ENCODE peak calls at places on chromosomes 6 and 20, in four cellular contexts. One of them, this sample, is unnamed. For H4K20me1 and H3F3A, the result is how much of the 10 kb centered on the place peaks cover.

GRCh38 chr6:101666256-101666655 is 272.7 kb downstream of the GRIK2 start:
- DNase-seq in PC-3: peak
- DNase-seq in PC-9: peak
- DNase-seq in GM23338: no peak
- DNase-seq in this sample: peak

GRCh38 chr6:101226677-101227135 is 166.8 kb upstream of the GRIK2 start:
- DNase-seq in PC-3: peak
- DNase-seq in PC-9: peak
- DNase-seq in GM23338: peak
- DNase-seq in this sample: peak

GRCh38 chr6:127494240-127494767 is 24.8 kb downstream of the MTCL3 start:
- DNase-seq in PC-3: no peak
- DNase-seq in PC-9: no peak
- DNase-seq in GM23338: no peak
- DNase-seq in this sample: no peak

GRCh38 chr20:14142964-14143627 is 147.8 kb downstream of the MACROD2 start:
- DNase-seq in PC-3: no peak
- DNase-seq in PC-9: no peak
- DNase-seq in GM23338: no peak
- DNase-seq in this sample: no peak

GRCh38 chr6:13811627-13812358 is 2.6 kb downstream of the MCUR1 start:
- DNase-seq in PC-3: no peak
- DNase-seq in PC-9: no peak
- DNase-seq in GM23338: peak
- DNase-seq in this sample: no peak

GRCh38 chr6:100593522-100593921 is 128.8 kb upstream of the SIM1 start:
- DNase-seq in PC-3: no peak
- DNase-seq in PC-9: no peak
- DNase-seq in GM23338: no peak
- DNase-seq in this sample: no peak

GRCh38 chr20:41776450-41776849 is 158.3 kb upstream of the CHD6 start:
- DNase-seq in PC-3: no peak
- DNase-seq in PC-9: no peak
- DNase-seq in GM23338: no peak
- DNase-seq in this sample: peak

GRCh38 chr20:23286346-23286745 is 64.2 kb upstream of the NXT1 start:
- DNase-seq in PC-3: no peak
- DNase-seq in PC-9: no peak
- DNase-seq in GM23338: no peak
- DNase-seq in this sample: no peak

GRCh38 chr6:38387994-38388393 is 251.7 kb downstream of the BTBD9 start:
- DNase-seq in PC-3: no peak
- DNase-seq in PC-9: no peak
- DNase-seq in GM23338: no peak
- DNase-seq in this sample: no peak

GRCh38 chr6:54784021-54784420 is 62.5 kb upstream of the FAM83B start:
- DNase-seq in PC-3: no peak
- DNase-seq in PC-9: no peak
- DNase-seq in GM23338: no peak
- DNase-seq in this sample: no peak

GRCh38 chr6:57262491-57262890 is 40.4 kb upstream of the RAB23 start:
- DNase-seq in PC-3: no peak
- DNase-seq in PC-9: no peak
- DNase-seq in GM23338: no peak
- DNase-seq in this sample: no peak

GRCh38 chr6:146851837-146852236 is 253.1 kb downstream of the ADGB start:
- DNase-seq in PC-3: peak
- DNase-seq in PC-9: no peak
- DNase-seq in GM23338: no peak
- DNase-seq in this sample: no peak

GRCh38 chr6:41723936-41724637 is 11.3 kb downstream of the TFEB start:
- DNase-seq in PC-3: no peak
- DNase-seq in PC-9: no peak
- DNase-seq in GM23338: no peak
- DNase-seq in this sample: no peak

GRCh38 chr6:4017847-4018193 is 61.1 kb downstream of the FAM217A start:
- DNase-seq in PC-3: peak
- DNase-seq in PC-9: no peak
- DNase-seq in GM23338: peak
- DNase-seq in this sample: peak

GRCh38 chr6:117666881-117667280 is 8.4 kb upstream of the NUS1 start:
- DNase-seq in PC-3: no peak
- DNase-seq in PC-9: no peak
- DNase-seq in GM23338: no peak
- DNase-seq in this sample: no peak

GRCh38 chr20:36818185-36818584 is 44.6 kb upstream of the DSN1 start:
- DNase-seq in PC-3: no peak
- DNase-seq in PC-9: no peak
- DNase-seq in GM23338: no peak
- DNase-seq in this sample: no peak

GRCh38 chr6:257774-258173 is 34.5 kb upstream of the DUSP22 start:
- DNase-seq in PC-3: no peak
- DNase-seq in PC-9: no peak
- DNase-seq in GM23338: no peak
- DNase-seq in this sample: no peak

GRCh38 chr6:66396145-66396544 is 689.1 kb upstream of the EYS start:
- DNase-seq in PC-3: no peak
- DNase-seq in PC-9: no peak
- DNase-seq in GM23338: no peak
- DNase-seq in this sample: no peak
- H4K20me1 ChIP-seq in PC-3: under half
- H4K20me1 ChIP-seq in PC-9: under half
- H4K20me1 ChIP-seq in GM23338: under half
- H4K20me1 ChIP-seq in this sample: under half

GRCh38 chr6:26273673-26274595 is 91.1 kb upstream of the BTN3A2 start:
- DNase-seq in PC-3: no peak
- DNase-seq in PC-9: no peak
- DNase-seq in GM23338: no peak
- DNase-seq in this sample: no peak
- H3F3A ChIP-seq in PC-3: under half
- H3F3A ChIP-seq in PC-9: under half
- H3F3A ChIP-seq in GM23338: under half
- H3F3A ChIP-seq in this sample: half or more

DNA sequence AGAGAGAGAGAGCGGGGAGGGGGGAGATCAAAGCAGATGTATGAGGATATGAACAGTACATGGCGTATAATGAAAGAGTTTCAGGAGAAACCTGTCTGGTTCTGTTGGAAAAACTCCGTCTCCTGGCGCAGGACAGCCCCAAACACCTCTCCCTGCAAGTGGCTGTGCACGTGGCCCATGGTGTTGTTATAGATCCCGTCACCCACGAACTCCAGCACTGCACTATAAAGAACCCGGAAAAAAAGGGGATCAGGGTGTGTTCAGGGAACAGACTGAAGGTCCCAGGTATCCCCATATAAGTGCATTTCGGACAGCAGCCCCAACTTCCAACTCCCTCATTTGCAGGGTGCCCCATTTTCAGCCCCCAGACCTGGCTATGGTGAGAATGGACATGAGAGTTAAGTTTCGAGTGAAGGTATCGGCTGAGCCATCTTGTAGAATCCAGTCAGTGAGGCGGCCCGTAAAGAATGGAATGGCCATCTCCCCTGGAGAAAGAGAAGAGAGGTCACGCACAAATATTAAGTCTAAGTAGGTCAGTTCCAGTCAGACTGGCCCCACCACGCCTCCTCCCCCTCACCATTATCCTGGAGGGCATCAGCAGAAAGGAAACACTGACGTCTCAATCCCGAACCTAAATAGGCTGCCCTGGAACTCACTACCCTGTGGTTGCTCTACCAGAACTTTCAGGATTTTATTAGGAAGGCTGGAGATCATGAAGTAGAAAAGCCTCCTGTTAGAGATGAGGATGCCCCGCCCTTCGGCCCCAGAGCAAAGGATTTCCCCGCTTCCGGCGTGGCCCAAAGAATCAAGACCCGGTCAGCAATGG is 1.3 kb downstream of the TAP1 start:
- DNase-seq in PC-3: peak
- DNase-seq in PC-9: no peak
- DNase-seq in GM23338: peak
- DNase-seq in this sample: no peak
- H2AFZ ChIP-seq in PC-3: peak
- H2AFZ ChIP-seq in PC-9: peak
- H2AFZ ChIP-seq in GM23338: peak
- H2AFZ ChIP-seq in this sample: peak

DNA sequence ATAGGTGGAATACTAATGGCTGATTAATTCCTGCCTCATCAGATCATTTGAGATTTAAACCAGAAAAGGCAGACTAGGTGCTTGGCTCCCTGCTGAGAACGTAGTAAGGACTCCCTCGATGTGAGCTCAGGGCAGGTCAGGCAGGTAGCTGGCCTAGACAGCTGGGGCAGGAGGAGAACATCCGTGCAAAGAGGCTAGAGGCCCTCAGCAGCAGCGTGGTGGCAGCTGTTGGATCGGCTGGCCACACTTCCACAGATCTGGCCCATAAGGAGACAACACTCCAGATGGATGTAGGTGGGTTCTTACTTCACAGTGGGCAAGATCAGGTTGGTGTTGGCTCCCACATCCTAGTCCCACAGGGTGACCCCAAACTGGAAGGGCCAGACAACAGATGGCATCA is 38.5 kb downstream of the EYA2 start:
- DNase-seq in PC-3: no peak
- DNase-seq in PC-9: no peak
- DNase-seq in GM23338: no peak
- DNase-seq in this sample: no peak
- H4K20me1 ChIP-seq in PC-3: under half
- H4K20me1 ChIP-seq in PC-9: under half
- H4K20me1 ChIP-seq in GM23338: under half
- H4K20me1 ChIP-seq in this sample: under half

GRCh38 chr6:31632279-31632946 is 11.9 kb downstream of the PRRC2A start:
- DNase-seq in PC-3: no peak
- DNase-seq in PC-9: no peak
- DNase-seq in GM23338: no peak
- DNase-seq in this sample: no peak
- H3F3A ChIP-seq in PC-3: under half
- H3F3A ChIP-seq in PC-9: half or more
- H3F3A ChIP-seq in GM23338: half or more
- H3F3A ChIP-seq in this sample: half or more

DNA sequence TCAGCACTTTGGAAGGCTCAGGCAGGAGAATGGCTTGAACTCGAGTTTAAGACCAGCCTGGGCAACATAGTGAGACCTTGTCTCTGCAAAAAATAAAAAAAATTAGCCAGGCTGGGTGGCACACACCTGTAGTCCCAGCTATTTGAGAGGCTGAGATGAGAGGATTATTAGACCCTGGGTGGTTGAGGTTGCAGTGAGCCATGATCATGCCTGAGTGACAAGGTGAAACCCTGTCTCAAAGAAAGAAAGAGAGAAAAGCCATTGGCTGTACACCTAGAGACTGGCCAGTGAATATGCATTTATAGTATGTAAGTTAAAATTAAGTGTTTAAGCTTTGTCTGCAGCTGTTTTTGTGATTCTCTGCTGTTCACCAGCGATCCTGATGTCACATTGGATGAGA is 6.1 kb downstream of the RBCK1 start:
- DNase-seq in PC-3: no peak
- DNase-seq in PC-9: no peak
- DNase-seq in GM23338: no peak
- DNase-seq in this sample: no peak
- H2AFZ ChIP-seq in PC-3: no peak
- H2AFZ ChIP-seq in PC-9: no peak
- H2AFZ ChIP-seq in GM23338: no peak
- H2AFZ ChIP-seq in this sample: no peak

GRCh38 chr20:57680934-57681914 is 28.6 kb downstream of the PMEPA1 start:
- DNase-seq in PC-3: no peak
- DNase-seq in PC-9: peak
- DNase-seq in GM23338: no peak
- DNase-seq in this sample: no peak

GRCh38 chr20:57680131-57680716 is 29.6 kb downstream of the PMEPA1 start:
- DNase-seq in PC-3: no peak
- DNase-seq in PC-9: peak
- DNase-seq in GM23338: no peak
- DNase-seq in this sample: no peak

GRCh38 chr20:57685134-57685851 is 24.5 kb downstream of the PMEPA1 start:
- DNase-seq in PC-3: no peak
- DNase-seq in PC-9: no peak
- DNase-seq in GM23338: no peak
- DNase-seq in this sample: no peak

GRCh38 chr20:57683876-57684275 is 25.9 kb downstream of the PMEPA1 start:
- DNase-seq in PC-3: no peak
- DNase-seq in PC-9: no peak
- DNase-seq in GM23338: no peak
- DNase-seq in this sample: no peak

GRCh38 chr20:57682184-57683038 is 27.4 kb downstream of the PMEPA1 start:
- DNase-seq in PC-3: no peak
- DNase-seq in PC-9: no peak
- DNase-seq in GM23338: no peak
- DNase-seq in this sample: no peak
- H4K20me1 ChIP-seq in PC-3: under half
- H4K20me1 ChIP-seq in PC-9: half or more
- H4K20me1 ChIP-seq in GM23338: under half
- H4K20me1 ChIP-seq in this sample: under half

GRCh38 chr6:158775832-158776231 is 43.3 kb downstream of the EZR start:
- DNase-seq in PC-3: no peak
- DNase-seq in PC-9: no peak
- DNase-seq in GM23338: no peak
- DNase-seq in this sample: no peak

GRCh38 chr6:158772172-158772571 is 47.0 kb downstream of the EZR start:
- DNase-seq in PC-3: no peak
- DNase-seq in PC-9: no peak
- DNase-seq in GM23338: no peak
- DNase-seq in this sample: no peak

GRCh38 chr6:158774734-158775449 is 44.3 kb downstream of the EZR start:
- DNase-seq in PC-3: no peak
- DNase-seq in PC-9: no peak
- DNase-seq in GM23338: no peak
- DNase-seq in this sample: no peak

GRCh38 chr6:158772851-158773371 is 46.3 kb downstream of the EZR start:
- DNase-seq in PC-3: no peak
- DNase-seq in PC-9: peak
- DNase-seq in GM23338: no peak
- DNase-seq in this sample: no peak

GRCh38 chr6:158773581-158774449 is 45.4 kb downstream of the EZR start:
- DNase-seq in PC-3: no peak
- DNase-seq in PC-9: no peak
- DNase-seq in GM23338: no peak
- DNase-seq in this sample: no peak
- H3F3A ChIP-seq in PC-3: under half
- H3F3A ChIP-seq in PC-9: half or more
- H3F3A ChIP-seq in GM23338: half or more
- H3F3A ChIP-seq in this sample: under half

GRCh38 chr6:6842301-6842700 is 253.8 kb downstream of the LY86 start:
- DNase-seq in PC-3: no peak
- DNase-seq in PC-9: no peak
- DNase-seq in GM23338: no peak
- DNase-seq in this sample: no peak
- H2AFZ ChIP-seq in PC-3: no peak
- H2AFZ ChIP-seq in PC-9: no peak
- H2AFZ ChIP-seq in GM23338: peak
- H2AFZ ChIP-seq in this sample: no peak